ENCODE peak calls at places on chromosomes 2 and 18, in ten cellular contexts. E, F, B, A, I, T, L, X, D and M are unnamed samples.

GRCh38 chr18:10523544-10523943 is 2.3 kb upstream of the NAPG start:
- DNase-seq in L (no peak), E (no peak), X (no peak), D (no peak), F (no peak), I (no peak), T (no peak), B (no peak), A (no peak), M (no peak)

GRCh38 chr2:176134978-176135575 is 5.6 kb downstream of the HOXD8 start:
- DNase-seq in B (no peak), I (no peak), F (no peak), L (no peak), D (no peak), X (no peak), E (no peak), A (no peak), T (no peak), M (peak; percentile 65)

GRCh38 chr18:32040936-32041335 is 22.3 kb downstream of the RNF125 start:
- DNase-seq in B (no peak), X (no peak), E (peak; percentile 27), D (no peak), A (no peak), T (no peak), L (no peak), I (no peak), F (no peak), M (no peak)

GRCh38 chr18:63887424-63887823 is at the start of gene SERPINB2:
- DNase-seq in L (no peak), T (no peak), D (no peak), A (no peak), E (no peak), X (no peak), I (peak; percentile 11), B (no peak), F (no peak), M (no peak)

GRCh38 chr2:222903234-222904220 is 42.7 kb downstream of the ACSL3 start:
- DNase-seq in A (no peak), L (peak; percentile 65), F (peak; percentile 49), X (peak; percentile 32), B (no peak), I (peak; percentile 79), E (peak; percentile 26), D (peak; percentile 42), T (no peak), M (no peak)

GRCh38 chr2:31271851-31272267 is 37.9 kb downstream of the EHD3 start:
- DNase-seq in D (no peak), E (no peak), F (peak; percentile 54), X (no peak), L (no peak), B (no peak), T (no peak), I (no peak), A (no peak), M (no peak)

GRCh38 chr18:54358495-54358793 is 738 bp downstream of the C18orf54 start:
- DNase-seq in A (no peak), E (no peak), I (peak; percentile 29), X (peak; percentile 20), D (no peak), B (no peak), T (no peak), F (peak; percentile 20), L (no peak), M (no peak)

GRCh38 chr2:219739866-219740440 is 112.5 kb downstream of the SLC4A3 start:
- DNase-seq in I (no peak), E (no peak), A (no peak), X (no peak), B (no peak), L (no peak), T (no peak), D (no peak), F (no peak), M (no peak)

GRCh38 chr2:213235741-213236140 is 48.5 kb upstream of the SPAG16 start:
- DNase-seq in A (no peak), F (no peak), B (no peak), I (no peak), X (no peak), E (no peak), T (no peak), L (no peak), D (no peak), M (no peak)

GRCh38 chr2:96859681-96860064 is 1.9 kb upstream of the ANKRD39 start:
- DNase-seq in E (no peak), I (no peak), A (no peak), B (no peak), T (no peak), F (no peak), X (no peak), L (no peak), D (no peak), M (no peak)

GRCh38 chr18:3761266-3761665 is 311.3 kb downstream of the TGIF1 start:
- DNase-seq in D (no peak), E (no peak), T (peak; percentile 32), B (no peak), I (no peak), F (no peak), A (no peak), X (no peak), L (no peak), M (no peak)

GRCh38 chr2:101479328-101479727 is 4.4 kb upstream of the RFX8 start:
- DNase-seq in B (no peak), A (no peak), F (peak; percentile 26), X (no peak), L (no peak), I (no peak), E (no peak), D (no peak), T (no peak), M (no peak)

GRCh38 chr18:9673296-9674251 is 34.5 kb upstream of the RAB31 start:
- DNase-seq in A (no peak), F (peak; percentile 61), I (peak; percentile 84), B (peak; percentile 44), L (peak; percentile 94), D (peak; percentile 96), T (peak; percentile 99), E (no peak), X (peak; percentile 26), M (no peak)

GRCh38 chr2:157497603-157498314 is 53.9 kb upstream of the CYTIP start:
- DNase-seq in T (no peak), F (peak; percentile 45), B (no peak), L (peak; percentile 28), E (no peak), A (no peak), X (no peak), I (peak; percentile 50), D (no peak), M (no peak)

GRCh38 chr2:191703079-191703725 is 25.3 kb downstream of the NABP1 start:
- DNase-seq in D (no peak), B (no peak), A (no peak), T (peak; percentile 52), E (no peak), F (no peak), L (no peak), X (no peak), I (no peak), M (no peak)

GRCh38 chr2:207202645-207203044 is 36.9 kb upstream of the KLF7 start:
- DNase-seq in E (no peak), B (no peak), L (no peak), D (no peak), A (peak; percentile 55), F (peak; percentile 43), X (no peak), T (no peak), I (peak; percentile 54), M (no peak)

GRCh38 chr2:8177550-8177949 is 504.3 kb upstream of the ID2 start:
- DNase-seq in F (no peak), X (no peak), E (no peak), A (no peak), L (no peak), D (no peak), I (no peak), B (no peak), T (no peak), M (no peak)

GRCh38 chr2:233459426-233459825 is 105.1 kb downstream of the DGKD start:
- DNase-seq in A (no peak), X (no peak), T (no peak), F (no peak), E (no peak), B (no peak), I (no peak), L (no peak), D (peak; percentile 8), M (no peak)

GRCh38 chr2:149799296-149799695 is 211.7 kb upstream of the MMADHC start:
- DNase-seq in L (no peak), I (peak; percentile 77), D (no peak), F (peak; percentile 9), A (no peak), B (peak; percentile 24), T (no peak), E (no peak), X (no peak), M (no peak)
- TF ChIP-seq CTCF in L (no peak), I (peak; percentile 45), D (peak; percentile 12), F (peak; percentile 18), A (no peak), B (peak; percentile 50), T (peak; percentile 61), E (no peak), X (peak; percentile 20), M (no peak)

GRCh38 chr2:71460595-71461303 is 7.4 kb downstream of the DYSF start:
- DNase-seq in T (no peak), L (no peak), A (no peak), E (no peak), I (no peak), X (no peak), F (no peak), B (no peak), D (no peak), M (no peak)
- TF ChIP-seq CTCF in T (peak; percentile 80), L (peak; percentile 21), A (peak; percentile 70), E (no peak), I (peak; percentile 64), X (no peak), F (peak; percentile 51), B (peak; percentile 71), D (peak; percentile 62), M (no peak)

GRCh38 chr2:45008296-45009129 is 739 bp downstream of the SIX2 start:
- DNase-seq in L (peak; percentile 60), D (no peak), X (no peak), T (no peak), A (peak; percentile 49), I (peak; percentile 47), F (peak; percentile 22), E (no peak), B (peak; percentile 42), M (no peak)
- TF ChIP-seq CTCF in L (no peak), D (no peak), X (no peak), T (no peak), A (no peak), I (no peak), F (no peak), E (no peak), B (no peak), M (no peak)

GRCh38 chr2:171146633-171147032 is 14.1 kb downstream of the TLK1 start:
- DNase-seq in X (no peak), E (no peak), F (no peak), T (no peak), A (no peak), I (peak; percentile 33), B (no peak), D (no peak), L (no peak), M (no peak)
- TF ChIP-seq CTCF in X (no peak), E (no peak), F (no peak), T (no peak), A (no peak), I (no peak), B (no peak), D (no peak), L (no peak), M (no peak)

GRCh38 chr2:119292226-119292625 is 68.6 kb downstream of the STEAP3 start:
- DNase-seq in F (peak; percentile 25), L (peak; percentile 46), X (no peak), D (no peak), B (no peak), A (no peak), I (no peak), E (no peak), T (no peak), M (no peak)
- TF ChIP-seq CTCF in F (peak; percentile 27), L (no peak), X (no peak), D (no peak), B (no peak), A (no peak), I (no peak), E (no peak), T (peak; percentile 25), M (no peak)